ENCODE peak calls at places on chromosomes 13 and 19, in eight cellular contexts. One of them, this sample, is unnamed.
A peak's percentile ranks its signal among the peaks of the same experiment; 100 is the strongest.

GRCh38 chr19:55166530-55167268 is at the start of gene DNAAF3:
- DNase-seq in type B pancreatic cell: peak; percentile 98
- DNase-seq in astrocyte of the cerebellum: peak; percentile 93
- DNase-seq in CD4-positive, alpha-beta T cell: peak; percentile 23
- DNase-seq in fibroblast of the aortic adventitia: peak; percentile 97
- DNase-seq in cardiac fibroblast: peak; percentile 98
- DNase-seq in GM23338: peak; percentile 99
- DNase-seq in neural crest cell: peak; percentile 99
- DNase-seq in this sample: peak; percentile 81

GRCh38 chr19:55080915-55081772 is 5.5 kb downstream of the EPS8L1 start:
- DNase-seq in cardiac fibroblast: peak; percentile 63
- DNase-seq in CD4-positive, alpha-beta T cell: peak; percentile 79
- DNase-seq in GM23338: peak; percentile 92
- DNase-seq in type B pancreatic cell: no peak
- DNase-seq in astrocyte of the cerebellum: no peak
- DNase-seq in neural crest cell: peak; percentile 76
- DNase-seq in fibroblast of the aortic adventitia: peak; percentile 36
- DNase-seq in this sample: no peak

GRCh38 chr19:14440049-14440448 is 6.9 kb downstream of the PKN1 start:
- DNase-seq in astrocyte of the cerebellum: no peak
- DNase-seq in CD4-positive, alpha-beta T cell: peak; percentile 72
- DNase-seq in neural crest cell: no peak
- DNase-seq in GM23338: peak; percentile 35
- DNase-seq in cardiac fibroblast: peak; percentile 10
- DNase-seq in type B pancreatic cell: no peak
- DNase-seq in fibroblast of the aortic adventitia: no peak
- DNase-seq in this sample: no peak

GRCh38 chr13:46134961-46135522 is 30.2 kb upstream of the CPB2 start:
- DNase-seq in neural crest cell: no peak
- DNase-seq in GM23338: peak; percentile 65
- DNase-seq in CD4-positive, alpha-beta T cell: no peak
- DNase-seq in astrocyte of the cerebellum: no peak
- DNase-seq in fibroblast of the aortic adventitia: no peak
- DNase-seq in cardiac fibroblast: no peak
- DNase-seq in type B pancreatic cell: no peak
- DNase-seq in this sample: no peak

GRCh38 chr13:48493851-48494250 is 39.0 kb downstream of the RCBTB2 start:
- DNase-seq in CD4-positive, alpha-beta T cell: no peak
- DNase-seq in astrocyte of the cerebellum: peak; percentile 28
- DNase-seq in type B pancreatic cell: no peak
- DNase-seq in GM23338: no peak
- DNase-seq in fibroblast of the aortic adventitia: peak; percentile 24
- DNase-seq in cardiac fibroblast: peak; percentile 49
- DNase-seq in neural crest cell: no peak
- DNase-seq in this sample: no peak

GRCh38 chr13:45817833-45818232 is 33.7 kb downstream of the SIAH3 start:
- DNase-seq in neural crest cell: no peak
- DNase-seq in CD4-positive, alpha-beta T cell: no peak
- DNase-seq in fibroblast of the aortic adventitia: no peak
- DNase-seq in type B pancreatic cell: no peak
- DNase-seq in astrocyte of the cerebellum: no peak
- DNase-seq in cardiac fibroblast: no peak
- DNase-seq in GM23338: peak; percentile 43
- DNase-seq in this sample: no peak

GRCh38 chr13:37443538-37443937 is 155.0 kb downstream of the POSTN start:
- DNase-seq in cardiac fibroblast: peak; percentile 97
- DNase-seq in CD4-positive, alpha-beta T cell: no peak
- DNase-seq in astrocyte of the cerebellum: peak; percentile 32
- DNase-seq in GM23338: no peak
- DNase-seq in neural crest cell: no peak
- DNase-seq in type B pancreatic cell: no peak
- DNase-seq in fibroblast of the aortic adventitia: peak; percentile 64
- DNase-seq in this sample: peak; percentile 80

GRCh38 chr19:861756-862528 is 2.5 kb downstream of the CFD start:
- DNase-seq in fibroblast of the aortic adventitia: no peak
- DNase-seq in CD4-positive, alpha-beta T cell: peak; percentile 61
- DNase-seq in type B pancreatic cell: no peak
- DNase-seq in cardiac fibroblast: peak; percentile 32
- DNase-seq in neural crest cell: peak; percentile 44
- DNase-seq in astrocyte of the cerebellum: no peak
- DNase-seq in GM23338: peak; percentile 94
- DNase-seq in this sample: no peak

GRCh38 chr13:48302920-48303330 is 626 bp upstream of the RB1 start:
- DNase-seq in astrocyte of the cerebellum: peak; percentile 8
- DNase-seq in CD4-positive, alpha-beta T cell: no peak
- DNase-seq in cardiac fibroblast: no peak
- DNase-seq in type B pancreatic cell: no peak
- DNase-seq in GM23338: no peak
- DNase-seq in neural crest cell: no peak
- DNase-seq in fibroblast of the aortic adventitia: peak; percentile 62
- DNase-seq in this sample: no peak

GRCh38 chr13:60094385-60095088 is 69.2 kb downstream of the DIAPH3 start:
- DNase-seq in neural crest cell: no peak
- DNase-seq in CD4-positive, alpha-beta T cell: no peak
- DNase-seq in GM23338: no peak
- DNase-seq in fibroblast of the aortic adventitia: no peak
- DNase-seq in cardiac fibroblast: no peak
- DNase-seq in astrocyte of the cerebellum: no peak
- DNase-seq in type B pancreatic cell: no peak
- DNase-seq in this sample: no peak

GRCh38 chr13:99353836-99354235 is 46.6 kb upstream of the GPR183 start:
- DNase-seq in cardiac fibroblast: no peak
- DNase-seq in CD4-positive, alpha-beta T cell: no peak
- DNase-seq in neural crest cell: no peak
- DNase-seq in fibroblast of the aortic adventitia: peak; percentile 35
- DNase-seq in astrocyte of the cerebellum: peak; percentile 35
- DNase-seq in GM23338: no peak
- DNase-seq in type B pancreatic cell: no peak
- DNase-seq in this sample: no peak

GRCh38 chr19:10292789-10293636 is 3.3 kb downstream of the ICAM5 start:
- DNase-seq in GM23338: peak; percentile 65
- DNase-seq in neural crest cell: no peak
- DNase-seq in fibroblast of the aortic adventitia: no peak
- DNase-seq in cardiac fibroblast: no peak
- DNase-seq in CD4-positive, alpha-beta T cell: no peak
- DNase-seq in type B pancreatic cell: no peak
- DNase-seq in astrocyte of the cerebellum: no peak
- DNase-seq in this sample: no peak

GRCh38 chr19:35789195-35789977 is 14.0 kb downstream of the ARHGAP33 start:
- DNase-seq in GM23338: no peak
- DNase-seq in CD4-positive, alpha-beta T cell: no peak
- DNase-seq in cardiac fibroblast: no peak
- DNase-seq in type B pancreatic cell: no peak
- DNase-seq in fibroblast of the aortic adventitia: no peak
- DNase-seq in astrocyte of the cerebellum: no peak
- DNase-seq in neural crest cell: no peak
- DNase-seq in this sample: no peak

GRCh38 chr19:8325454-8325853 is 4.2 kb downstream of the RPS28 start:
- DNase-seq in GM23338: no peak
- DNase-seq in type B pancreatic cell: no peak
- DNase-seq in fibroblast of the aortic adventitia: no peak
- DNase-seq in CD4-positive, alpha-beta T cell: no peak
- DNase-seq in neural crest cell: no peak
- DNase-seq in cardiac fibroblast: no peak
- DNase-seq in astrocyte of the cerebellum: no peak
- DNase-seq in this sample: no peak

GRCh38 chr19:8323781-8324185 is 2.5 kb downstream of the RPS28 start:
- DNase-seq in neural crest cell: no peak
- DNase-seq in GM23338: no peak
- DNase-seq in cardiac fibroblast: no peak
- DNase-seq in fibroblast of the aortic adventitia: no peak
- DNase-seq in astrocyte of the cerebellum: no peak
- DNase-seq in CD4-positive, alpha-beta T cell: no peak
- DNase-seq in type B pancreatic cell: no peak
- DNase-seq in this sample: no peak

GRCh38 chr19:8322638-8322997 is 1.3 kb downstream of the RPS28 start:
- DNase-seq in CD4-positive, alpha-beta T cell: no peak
- DNase-seq in cardiac fibroblast: no peak
- DNase-seq in astrocyte of the cerebellum: no peak
- DNase-seq in fibroblast of the aortic adventitia: no peak
- DNase-seq in neural crest cell: no peak
- DNase-seq in GM23338: no peak
- DNase-seq in type B pancreatic cell: no peak
- DNase-seq in this sample: no peak

GRCh38 chr19:8321760-8322637 is 703 bp downstream of the RPS28 start:
- DNase-seq in cardiac fibroblast: peak; percentile 20
- DNase-seq in type B pancreatic cell: no peak
- DNase-seq in CD4-positive, alpha-beta T cell: no peak
- DNase-seq in neural crest cell: no peak
- DNase-seq in GM23338: no peak
- DNase-seq in fibroblast of the aortic adventitia: no peak
- DNase-seq in astrocyte of the cerebellum: no peak
- DNase-seq in this sample: no peak

GRCh38 chr19:8324186-8325050 is 3.1 kb downstream of the RPS28 start:
- DNase-seq in astrocyte of the cerebellum: no peak
- DNase-seq in neural crest cell: no peak
- DNase-seq in type B pancreatic cell: no peak
- DNase-seq in fibroblast of the aortic adventitia: no peak
- DNase-seq in CD4-positive, alpha-beta T cell: no peak
- DNase-seq in GM23338: peak; percentile 45
- DNase-seq in cardiac fibroblast: no peak
- DNase-seq in this sample: no peak
- TF ChIP-seq CTCF in astrocyte of the cerebellum: no peak
- TF ChIP-seq CTCF in neural crest cell: no peak
- TF ChIP-seq CTCF in type B pancreatic cell: no peak
- TF ChIP-seq CTCF in fibroblast of the aortic adventitia: no peak
- TF ChIP-seq CTCF in CD4-positive, alpha-beta T cell: no peak
- TF ChIP-seq CTCF in GM23338: peak; percentile 45
- TF ChIP-seq CTCF in cardiac fibroblast: no peak
- TF ChIP-seq CTCF in this sample: no peak

DNA sequence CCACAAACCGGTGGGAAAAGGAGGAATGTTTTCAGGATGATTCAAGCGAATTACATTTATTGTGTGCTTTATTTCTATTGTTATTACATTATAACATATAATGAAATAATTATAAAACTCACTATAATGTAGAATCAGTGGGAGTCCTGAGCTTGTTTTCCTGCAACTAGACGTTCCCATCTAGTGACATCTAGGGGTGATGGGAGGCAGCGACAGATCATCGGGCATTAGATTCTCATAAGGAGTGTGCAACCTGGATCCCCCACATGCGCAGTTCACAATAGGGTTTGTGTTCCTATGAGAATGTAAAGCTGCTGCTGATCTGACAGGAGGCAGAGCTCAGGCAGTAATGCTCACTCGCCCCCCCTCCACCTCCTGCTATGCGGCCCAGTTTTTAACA is 54.5 kb downstream of the SPTBN4 start:
- DNase-seq in fibroblast of the aortic adventitia: peak; percentile 55
- DNase-seq in GM23338: no peak
- DNase-seq in cardiac fibroblast: peak; percentile 48
- DNase-seq in neural crest cell: no peak
- DNase-seq in type B pancreatic cell: no peak
- DNase-seq in astrocyte of the cerebellum: no peak
- DNase-seq in CD4-positive, alpha-beta T cell: no peak
- DNase-seq in this sample: no peak
- TF ChIP-seq CTCF in fibroblast of the aortic adventitia: peak; percentile 62
- TF ChIP-seq CTCF in GM23338: peak; percentile 38
- TF ChIP-seq CTCF in cardiac fibroblast: peak; percentile 40
- TF ChIP-seq CTCF in neural crest cell: no peak
- TF ChIP-seq CTCF in type B pancreatic cell: peak; percentile 34
- TF ChIP-seq CTCF in astrocyte of the cerebellum: peak; percentile 45
- TF ChIP-seq CTCF in CD4-positive, alpha-beta T cell: no peak
- TF ChIP-seq CTCF in this sample: peak; percentile 42

GRCh38 chr13:40252241-40252640 is 414.2 kb downstream of the FOXO1 start:
- DNase-seq in type B pancreatic cell: no peak
- DNase-seq in CD4-positive, alpha-beta T cell: no peak
- DNase-seq in fibroblast of the aortic adventitia: no peak
- DNase-seq in cardiac fibroblast: no peak
- DNase-seq in GM23338: no peak
- DNase-seq in astrocyte of the cerebellum: no peak
- DNase-seq in neural crest cell: no peak
- DNase-seq in this sample: no peak

GRCh38 chr13:40247845-40248244 is 418.6 kb downstream of the FOXO1 start:
- DNase-seq in cardiac fibroblast: peak; percentile 70
- DNase-seq in GM23338: no peak
- DNase-seq in astrocyte of the cerebellum: no peak
- DNase-seq in type B pancreatic cell: no peak
- DNase-seq in neural crest cell: no peak
- DNase-seq in fibroblast of the aortic adventitia: peak; percentile 77
- DNase-seq in CD4-positive, alpha-beta T cell: no peak
- DNase-seq in this sample: no peak

GRCh38 chr13:40254394-40254793 is 412.0 kb downstream of the FOXO1 start:
- DNase-seq in CD4-positive, alpha-beta T cell: no peak
- DNase-seq in type B pancreatic cell: no peak
- DNase-seq in cardiac fibroblast: no peak
- DNase-seq in fibroblast of the aortic adventitia: no peak
- DNase-seq in neural crest cell: no peak
- DNase-seq in astrocyte of the cerebellum: no peak
- DNase-seq in GM23338: no peak
- DNase-seq in this sample: no peak

GRCh38 chr13:40255551-40255950 is 410.9 kb downstream of the FOXO1 start:
- DNase-seq in type B pancreatic cell: no peak
- DNase-seq in CD4-positive, alpha-beta T cell: no peak
- DNase-seq in cardiac fibroblast: no peak
- DNase-seq in GM23338: no peak
- DNase-seq in neural crest cell: no peak
- DNase-seq in astrocyte of the cerebellum: no peak
- DNase-seq in fibroblast of the aortic adventitia: no peak
- DNase-seq in this sample: no peak

GRCh38 chr13:40251343-40252032 is 415.0 kb downstream of the FOXO1 start:
- DNase-seq in CD4-positive, alpha-beta T cell: no peak
- DNase-seq in cardiac fibroblast: peak; percentile 79
- DNase-seq in GM23338: no peak
- DNase-seq in astrocyte of the cerebellum: no peak
- DNase-seq in neural crest cell: no peak
- DNase-seq in type B pancreatic cell: no peak
- DNase-seq in fibroblast of the aortic adventitia: peak; percentile 61
- DNase-seq in this sample: no peak
- TF ChIP-seq CTCF in CD4-positive, alpha-beta T cell: no peak
- TF ChIP-seq CTCF in cardiac fibroblast: no peak
- TF ChIP-seq CTCF in GM23338: no peak
- TF ChIP-seq CTCF in astrocyte of the cerebellum: no peak
- TF ChIP-seq CTCF in neural crest cell: no peak
- TF ChIP-seq CTCF in type B pancreatic cell: no peak
- TF ChIP-seq CTCF in fibroblast of the aortic adventitia: no peak
- TF ChIP-seq CTCF in this sample: no peak

DNA sequence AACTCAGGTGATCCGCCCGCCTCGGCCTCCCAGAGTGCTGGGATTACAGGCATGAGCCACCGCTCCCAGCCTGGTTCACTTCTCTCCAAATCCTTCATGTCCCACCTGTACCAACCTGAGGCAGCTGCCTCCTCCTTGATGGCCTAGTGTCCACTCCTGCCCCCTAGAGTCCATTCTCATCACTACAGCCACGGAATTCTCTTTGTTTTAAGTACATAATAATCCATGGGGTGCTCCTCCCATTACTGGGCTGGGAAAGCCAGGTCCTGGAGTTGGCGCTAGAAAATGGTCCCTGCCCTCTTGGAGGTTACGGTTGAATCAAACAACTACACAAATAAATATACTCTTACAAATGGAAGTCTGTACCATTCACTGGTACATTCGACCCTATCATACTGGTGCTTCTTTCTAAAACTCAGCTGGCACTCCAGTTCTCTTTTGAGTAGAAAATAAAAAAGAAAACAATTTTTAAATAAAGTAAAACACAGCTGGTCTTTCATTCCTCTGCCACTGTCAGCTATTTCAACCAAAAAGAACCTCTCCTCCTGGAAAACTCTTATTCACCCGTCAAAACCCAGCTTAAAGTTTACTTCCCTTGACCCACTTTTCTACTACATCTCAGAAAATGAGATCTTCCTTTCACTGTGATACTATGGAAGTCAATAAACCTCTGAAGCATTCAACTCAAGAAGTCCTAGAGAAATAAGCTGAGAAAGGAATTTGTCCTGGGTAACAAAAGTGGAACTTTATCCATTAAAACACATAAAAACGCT is 22.4 kb upstream of the ARHGEF18 start:
- DNase-seq in cardiac fibroblast: peak; percentile 53
- DNase-seq in GM23338: peak; percentile 93
- DNase-seq in fibroblast of the aortic adventitia: peak; percentile 15
- DNase-seq in type B pancreatic cell: no peak
- DNase-seq in CD4-positive, alpha-beta T cell: no peak
- DNase-seq in neural crest cell: no peak
- DNase-seq in astrocyte of the cerebellum: no peak
- DNase-seq in this sample: no peak
- TF ChIP-seq CTCF in cardiac fibroblast: peak; percentile 54
- TF ChIP-seq CTCF in GM23338: peak; percentile 91
- TF ChIP-seq CTCF in fibroblast of the aortic adventitia: peak; percentile 34
- TF ChIP-seq CTCF in type B pancreatic cell: peak; percentile 61
- TF ChIP-seq CTCF in CD4-positive, alpha-beta T cell: peak; percentile 43
- TF ChIP-seq CTCF in neural crest cell: peak; percentile 53
- TF ChIP-seq CTCF in astrocyte of the cerebellum: peak; percentile 12
- TF ChIP-seq CTCF in this sample: peak; percentile 12